ENCODE peak calls at places on chromosomes 6 and 20, in six cellular contexts. T is thoracic aorta; V is naive thymus-derived CD8-positive, alpha-beta T cell; X is ELR; J is LoVo; W is A673. E is an unnamed sample.

GRCh38 chr20:63895886-63896135 is 885 bp downstream of the DNAJC5 start:
- DNase-seq in T (no peak), V (no peak), X (peak), J (no peak), W (no peak), E (no peak)

GRCh38 chr20:47454298-47455132 is 47.2 kb upstream of the NCOA3 start:
- DNase-seq in T (no peak), V (no peak), X (no peak), J (no peak), W (no peak), E (no peak)

GRCh38 chr6:55875420-55875819 is at the start of gene BMP5:
- DNase-seq in T (no peak), V (no peak), X (no peak), J (no peak), W (peak), E (no peak)

GRCh38 chr20:31523361-31524283 is 9.4 kb downstream of the HM13 start:
- DNase-seq in T (no peak), V (no peak), X (no peak), J (no peak), W (no peak), E (no peak)

GRCh38 chr6:72966628-72967280 is 258.5 kb downstream of the KHDC1L start:
- DNase-seq in T (no peak), V (no peak), X (peak), J (no peak), W (peak), E (peak)

GRCh38 chr20:52892023-52892422 is 80.1 kb upstream of the TSHZ2 start:
- DNase-seq in T (no peak), V (no peak), X (no peak), J (no peak), W (no peak), E (no peak)

GRCh38 chr20:58623579-58624473 is 27.3 kb upstream of the STX16 start:
- DNase-seq in T (peak), V (no peak), X (peak), J (peak), W (peak), E (peak)

GRCh38 chr20:36085686-36086267 is 68.8 kb upstream of the EPB41L1 start:
- DNase-seq in T (no peak), V (no peak), X (peak), J (peak), W (no peak), E (peak)

GRCh38 chr6:151160869-151161268 is 78.9 kb upstream of the AKAP12 start:
- DNase-seq in T (no peak), V (no peak), X (peak), J (no peak), W (no peak), E (no peak)

GRCh38 chr6:165770430-165771082 is 107.5 kb upstream of the PDE10A start:
- DNase-seq in T (no peak), V (no peak), X (no peak), J (no peak), W (no peak), E (no peak)

GRCh38 chr6:11202513-11203305 is 29.8 kb downstream of the NEDD9 start:
- DNase-seq in T (no peak), V (no peak), X (no peak), J (no peak), W (peak), E (peak)

GRCh38 chr20:45912344-45912682 is 358 bp upstream of the PLTP start:
- DNase-seq in T (no peak), V (no peak), X (no peak), J (no peak), W (no peak), E (no peak)

GRCh38 chr6:6699741-6700367 is 111.3 kb downstream of the LY86 start:
- DNase-seq in T (peak), V (no peak), X (peak), J (peak), W (peak), E (peak)

GRCh38 chr6:100663219-100663863 is 198.6 kb upstream of the SIM1 start:
- DNase-seq in T (no peak), V (no peak), X (peak), J (peak), W (no peak), E (peak)

GRCh38 chr20:58888521-58889333 is 36.2 kb downstream of the GNAS start:
- DNase-seq in T (peak), V (peak), X (peak), J (no peak), W (peak), E (peak)

GRCh38 chr6:124668028-124668427 is 294.2 kb upstream of the RNF217 start:
- DNase-seq in T (no peak), V (no peak), X (no peak), J (no peak), W (no peak), E (no peak)

GRCh38 chr6:82030301-82030700 is 217.2 kb downstream of the IBTK start:
- DNase-seq in T (no peak), V (no peak), X (no peak), J (no peak), W (no peak), E (no peak)

GRCh38 chr20:17843246-17844132 is 125.1 kb downstream of the SNX5 start:
- DNase-seq in T (peak), V (no peak), X (peak), J (peak), W (no peak), E (peak)

GRCh38 chr6:82365011-82365751 is 1.6 kb downstream of the TPBG start:
- DNase-seq in T (no peak), V (no peak), X (peak), J (no peak), W (peak), E (peak)

GRCh38 chr6:41786451-41787218 is 859 bp upstream of the TOMM6 start:
- DNase-seq in T (peak), V (peak), X (peak), J (peak), W (peak), E (peak)

GRCh38 chr20:15039088-15039762 is 701.8 kb upstream of the FLRT3 start:
- DNase-seq in T (no peak), V (no peak), X (no peak), J (peak), W (no peak), E (no peak)

GRCh38 chr20:6613280-6613861 is 154.1 kb upstream of the BMP2 start:
- DNase-seq in T (no peak), V (no peak), X (no peak), J (peak), W (no peak), E (peak)

GRCh38 chr6:158040051-158040803 is 58.6 kb downstream of the SYNJ2 start:
- DNase-seq in T (no peak), V (no peak), X (peak), J (peak), W (peak), E (peak)

GRCh38 chr6:21595265-21595950 is 1.9 kb downstream of the SOX4 start:
- DNase-seq in T (no peak), V (peak), X (peak), J (peak), W (peak), E (peak)

GRCh38 chr6:106051241-106051640 is 34.9 kb upstream of the PRDM1 start:
- DNase-seq in T (no peak), V (no peak), X (no peak), J (no peak), W (peak), E (no peak)

GRCh38 chr20:57190536-57191265 is 75.7 kb downstream of the BMP7 start:
- DNase-seq in T (no peak), V (no peak), X (peak), J (no peak), W (no peak), E (peak)

GRCh38 chr20:56722042-56722441 is 92.9 kb downstream of the TFAP2C start:
- DNase-seq in T (no peak), V (no peak), X (no peak), J (no peak), W (no peak), E (no peak)

GRCh38 chr6:4320860-4321259 is 185.5 kb upstream of the ECI2 start:
- DNase-seq in T (no peak), V (no peak), X (peak), J (peak), W (peak), E (peak)

GRCh38 chr6:31792741-31793140 is 2.8 kb downstream of the VARS1 start:
- DNase-seq in T (no peak), V (no peak), X (peak), J (no peak), W (no peak), E (peak)

GRCh38 chr6:168152306-168152963 is 73.4 kb upstream of the FRMD1 start:
- DNase-seq in T (no peak), V (no peak), X (no peak), J (no peak), W (no peak), E (no peak)

GRCh38 chr6:112626468-112627082 is 279.4 kb downstream of the RFPL4B start:
- DNase-seq in T (no peak), V (no peak), X (peak), J (no peak), W (no peak), E (peak)

GRCh38 chr20:36544134-36545018 is 3.1 kb downstream of the MYL9 start:
- DNase-seq in T (peak), V (no peak), X (peak), J (no peak), W (peak), E (peak)

GRCh38 chr6:80974579-80974978 is 777.9 kb downstream of the TENT5A start:
- DNase-seq in T (no peak), V (no peak), X (no peak), J (no peak), W (no peak), E (no peak)

GRCh38 chr6:150142304-150142656 is 564 bp upstream of the PPP1R14C start:
- DNase-seq in T (no peak), V (no peak), X (no peak), J (no peak), W (peak), E (peak)

GRCh38 chr20:33785503-33785902 is 25.6 kb upstream of the CHMP4B start:
- DNase-seq in T (no peak), V (no peak), X (no peak), J (no peak), W (no peak), E (no peak)

GRCh38 chr6:33075568-33076405 is at the start of gene HLA-DPB1:
- DNase-seq in T (no peak), V (peak), X (peak), J (peak), W (peak), E (peak)

GRCh38 chr6:144909753-144910280 is 624.7 kb downstream of the UTRN start:
- DNase-seq in T (no peak), V (no peak), X (peak), J (no peak), W (no peak), E (no peak)

GRCh38 chr20:47032969-47033578 is 138.4 kb downstream of the EYA2 start:
- DNase-seq in T (no peak), V (no peak), X (no peak), J (no peak), W (no peak), E (no peak)